ENCODE peak calls at places on chromosome 16, in six cellular contexts. J is cardiac fibroblast, N is HFFc6, M is stomach, Q is choroid plexus epithelial cell, S is GM13976. O is an unnamed sample.

GRCh38 chr16:88387941-88388627 is 5.3 kb downstream of the ZNF469 start:
- DNase-seq in Q (no peak), M (peak), J (no peak), N (no peak), S (no peak), O (no peak)

GRCh38 chr16:84088695-84089395 is 27.9 kb downstream of the MBTPS1 start:
- DNase-seq in S (peak), J (no peak), Q (no peak), N (no peak), M (peak), O (peak)

GRCh38 chr16:31131841-31132271 is 3.7 kb downstream of the PRSS8 start:
- DNase-seq in N (no peak), M (peak), J (no peak), S (no peak), Q (no peak), O (no peak)

GRCh38 chr16:65490296-65490695 is 368.4 kb upstream of the CDH11 start:
- DNase-seq in J (no peak), M (no peak), Q (no peak), S (no peak), N (no peak), O (no peak)

GRCh38 chr16:86566966-86567700 is 504 bp downstream of the FOXC2 start:
- DNase-seq in J (peak), N (no peak), Q (peak), M (no peak), S (no peak), O (no peak)

GRCh38 chr16:73092236-73092781 is 44.4 kb upstream of the ZFHX3 start:
- DNase-seq in Q (peak), M (no peak), N (no peak), S (no peak), J (no peak), O (no peak)

GRCh38 chr16:27245276-27246231 is 23.0 kb downstream of the NSMCE1 start:
- DNase-seq in M (no peak), Q (peak), S (no peak), J (peak), N (peak), O (no peak)

GRCh38 chr16:4382795-4383357 is 11.2 kb downstream of the VASN start:
- DNase-seq in M (no peak), N (no peak), J (no peak), Q (no peak), S (no peak), O (no peak)

GRCh38 chr16:14344945-14345344 is 273.8 kb downstream of the MRTFB start:
- DNase-seq in Q (no peak), J (no peak), N (no peak), M (no peak), S (no peak), O (no peak)

GRCh38 chr16:49992825-49993224 is 32.2 kb upstream of the CNEP1R1 start:
- DNase-seq in S (no peak), J (no peak), M (no peak), Q (no peak), N (no peak), O (no peak)

GRCh38 chr16:19179890-19180490 is 11.9 kb downstream of the SYT17 start:
- DNase-seq in S (peak), Q (peak), N (peak), M (peak), J (peak), O (peak)

GRCh38 chr16:24537474-24538337 is 1.7 kb upstream of the RBBP6 start:
- DNase-seq in J (peak), Q (no peak), S (no peak), M (no peak), N (no peak), O (no peak)

GRCh38 chr16:634051-634670 is 1.9 kb downstream of the METTL26 start:
- DNase-seq in Q (no peak), S (no peak), J (no peak), N (no peak), M (no peak), O (no peak)

GRCh38 chr16:62225675-62226074 is 189.4 kb upstream of the CDH8 start:
- DNase-seq in S (no peak), J (peak), Q (peak), N (no peak), M (peak), O (peak)

GRCh38 chr16:1786242-1787055 is 3.7 kb downstream of the NUBP2 start:
- DNase-seq in Q (no peak), N (no peak), J (no peak), S (no peak), M (no peak), O (no peak)

GRCh38 chr16:85462405-85463227 is 150.5 kb upstream of the GSE1 start:
- DNase-seq in S (peak), N (no peak), J (no peak), Q (no peak), M (peak), O (no peak)

GRCh38 chr16:86558355-86559193 is 3.5 kb upstream of the MTHFSD start:
- DNase-seq in J (no peak), M (no peak), S (no peak), Q (peak), N (no peak), O (no peak)

GRCh38 chr16:83458612-83459011 is 349.2 kb upstream of the HSBP1 start:
- DNase-seq in J (peak), N (no peak), Q (peak), M (no peak), S (peak), O (peak)

GRCh38 chr16:16025214-16025968 is 76.0 kb downstream of the ABCC1 start:
- DNase-seq in N (peak), S (peak), M (no peak), Q (peak), J (peak), O (peak)

GRCh38 chr16:80615751-80616150 is 75.0 kb downstream of the DYNLRB2 start:
- DNase-seq in N (no peak), M (no peak), Q (no peak), J (no peak), S (no peak), O (no peak)

GRCh38 chr16:50690177-50690576 is 3.2 kb upstream of the NOD2 start:
- DNase-seq in J (no peak), S (no peak), M (no peak), N (no peak), Q (no peak), O (no peak)

GRCh38 chr16:54928421-54929089 is 2.1 kb upstream of the IRX5 start:
- DNase-seq in J (peak), N (peak), M (peak), Q (no peak), S (peak), O (peak)

GRCh38 chr16:12111223-12111622 is 134.7 kb downstream of the SNX29 start:
- DNase-seq in N (no peak), Q (no peak), M (no peak), J (no peak), S (no peak), O (no peak)

GRCh38 chr16:83967838-83968482 is at the start of gene NECAB2:
- DNase-seq in N (no peak), Q (peak), S (peak), J (peak), M (peak), O (peak)

GRCh38 chr16:86455609-86456008 is 54.7 kb upstream of the FOXF1 start:
- DNase-seq in M (no peak), Q (no peak), S (no peak), J (no peak), N (no peak), O (no peak)

GRCh38 chr16:27239906-27240655 is 28.5 kb downstream of the NSMCE1 start:
- DNase-seq in N (no peak), S (no peak), Q (no peak), M (no peak), J (no peak), O (no peak)

GRCh38 chr16:81879625-81880024 is 100.5 kb downstream of the PLCG2 start:
- DNase-seq in S (no peak), Q (no peak), M (no peak), J (no peak), N (no peak), O (no peak)
- TF ChIP-seq CTCF in S (no peak), Q (peak), M (no peak), J (peak), N (peak), O (no peak)

DNA sequence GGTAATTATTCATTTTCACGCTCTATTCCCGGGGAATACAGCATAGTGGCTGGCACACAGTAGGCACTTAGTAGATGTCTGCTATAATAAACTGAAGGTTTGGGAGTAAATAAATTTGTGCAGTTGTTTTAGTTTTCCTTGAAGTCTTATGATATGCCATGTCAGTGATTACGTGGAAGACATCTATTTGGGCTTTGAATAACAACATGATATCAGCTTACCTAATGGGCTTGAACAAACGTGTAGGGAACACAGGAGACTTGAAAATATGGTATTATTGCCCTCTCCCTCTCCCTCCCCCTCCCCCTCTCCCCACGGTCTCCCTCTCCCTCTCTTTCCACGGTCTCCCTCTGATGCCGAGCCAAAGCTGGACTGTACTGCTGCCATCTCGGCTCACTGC is 36.3 kb upstream of the NETO2 start:
- DNase-seq in M (no peak), N (no peak), S (no peak), J (no peak), Q (no peak), O (no peak)
- TF ChIP-seq CTCF in M (no peak), N (no peak), S (no peak), J (no peak), Q (no peak), O (no peak)

DNA sequence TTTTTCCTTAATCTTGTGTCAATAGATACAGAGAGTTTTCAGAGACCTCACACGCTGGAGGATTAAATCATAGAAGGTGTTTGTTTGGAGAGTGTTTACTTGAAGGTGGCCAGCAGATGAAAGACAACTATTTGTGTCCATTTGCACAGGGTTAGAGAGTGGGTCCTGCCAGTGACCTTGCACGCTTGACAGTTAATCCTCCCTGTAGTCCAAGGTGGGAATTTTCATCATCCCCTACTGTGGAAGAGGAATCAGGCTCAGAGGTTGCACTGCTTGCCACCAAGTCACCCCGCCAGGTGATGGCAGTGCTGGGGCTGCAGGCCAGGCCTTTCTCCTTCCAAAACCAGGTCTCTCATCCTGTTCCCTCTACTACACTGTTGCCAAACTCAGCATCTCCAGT is 12.3 kb downstream of the CDH1 start:
- DNase-seq in M (no peak), S (no peak), J (no peak), Q (no peak), N (no peak), O (no peak)
- TF ChIP-seq CTCF in M (no peak), S (no peak), J (no peak), Q (no peak), N (no peak), O (no peak)

DNA sequence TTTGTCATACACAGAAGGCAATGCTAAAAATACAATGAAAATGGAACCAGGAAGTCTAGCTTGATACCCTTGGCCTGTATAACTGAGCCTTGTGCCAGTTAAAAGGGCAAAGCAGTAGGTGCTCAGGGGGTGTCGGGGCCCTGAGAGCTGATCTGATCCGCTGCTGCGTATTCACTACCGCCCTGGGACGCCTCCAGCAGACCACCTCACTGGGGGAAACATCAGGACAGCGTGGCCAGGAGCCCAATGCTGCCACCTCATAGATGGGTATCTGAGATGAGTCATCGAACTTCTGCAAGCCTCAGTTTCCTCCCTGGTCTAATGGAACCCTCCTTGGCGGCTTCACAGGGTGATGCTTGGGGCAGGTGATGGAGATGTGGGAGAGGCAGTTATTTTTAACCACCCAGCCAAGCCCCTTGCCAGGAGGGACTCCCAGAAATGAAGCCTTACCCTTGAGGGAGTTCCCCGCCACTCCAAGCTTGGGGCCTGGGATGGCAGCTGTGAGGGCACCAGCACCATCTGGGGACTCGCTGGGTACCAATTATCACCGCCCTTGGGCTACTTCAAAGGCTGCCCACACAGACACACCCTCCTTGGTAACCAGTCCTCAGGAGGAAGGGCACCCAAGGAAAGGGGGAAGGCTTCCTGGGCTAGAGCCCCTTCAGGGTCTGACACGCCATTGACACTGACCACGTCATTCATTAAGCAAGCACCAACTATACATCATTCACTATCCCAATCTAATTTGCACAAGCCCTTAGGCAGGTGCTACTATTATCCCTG is 7.8 kb downstream of the DEXI start:
- DNase-seq in Q (no peak), N (no peak), S (no peak), M (no peak), J (no peak), O (no peak)
- TF ChIP-seq CTCF in Q (no peak), N (no peak), S (no peak), M (no peak), J (no peak), O (no peak)

DNA sequence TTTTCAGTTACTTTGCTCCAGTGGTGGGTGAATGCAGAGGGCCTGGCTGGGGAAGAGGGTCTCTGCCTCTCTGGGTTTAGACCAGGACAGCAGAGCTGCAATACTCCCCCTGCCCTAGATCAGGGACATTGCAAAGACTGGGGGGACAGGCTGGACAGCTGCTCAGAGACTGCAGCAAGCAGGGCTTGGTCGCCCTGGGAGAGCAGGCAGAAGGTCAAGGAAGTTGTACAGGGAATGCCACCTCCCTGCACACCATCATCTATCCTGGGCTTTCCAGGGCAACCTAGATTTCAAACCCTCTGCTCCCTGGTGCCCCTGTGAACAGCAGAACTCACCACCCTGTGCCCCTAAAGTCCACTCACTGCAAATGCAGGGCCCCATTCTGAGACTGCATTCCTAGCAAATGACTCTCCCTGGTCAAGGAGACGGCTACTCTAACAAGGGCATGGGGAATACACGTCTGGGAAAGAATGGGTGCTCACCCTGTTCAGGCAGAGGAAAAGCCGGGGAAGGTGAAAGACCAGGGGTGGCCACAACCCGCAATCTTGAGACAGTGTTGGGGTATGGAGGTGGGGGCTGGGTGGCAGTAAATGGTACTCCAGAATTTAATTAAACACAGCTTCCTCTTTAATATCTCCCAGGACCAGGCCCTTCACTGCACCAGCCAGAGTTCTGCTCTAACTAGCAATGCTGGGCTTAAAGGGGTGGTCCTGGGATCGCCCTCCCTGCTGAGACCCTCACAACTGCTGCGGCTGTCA is 1.0 kb downstream of the KIFC3 start:
- DNase-seq in Q (peak), N (peak), J (peak), M (no peak), S (no peak), O (no peak)
- TF ChIP-seq CTCF in Q (peak), N (peak), J (no peak), M (no peak), S (no peak), O (no peak)

GRCh38 chr16:71555230-71555891 is 21.5 kb downstream of the TAT start:
- DNase-seq in N (no peak), J (peak), S (no peak), Q (no peak), M (no peak), O (no peak)

GRCh38 chr16:71557299-71557698 is 19.6 kb downstream of the TAT start:
- DNase-seq in M (no peak), J (no peak), S (no peak), Q (no peak), N (no peak), O (no peak)

GRCh38 chr16:71557954-71558582 is 18.8 kb downstream of the TAT start:
- DNase-seq in N (no peak), J (no peak), Q (no peak), S (no peak), M (no peak), O (no peak)

GRCh38 chr16:71547168-71547567 is 20.9 kb downstream of the CHST4 start:
- DNase-seq in J (no peak), M (no peak), Q (no peak), S (no peak), N (no peak), O (no peak)

DNA sequence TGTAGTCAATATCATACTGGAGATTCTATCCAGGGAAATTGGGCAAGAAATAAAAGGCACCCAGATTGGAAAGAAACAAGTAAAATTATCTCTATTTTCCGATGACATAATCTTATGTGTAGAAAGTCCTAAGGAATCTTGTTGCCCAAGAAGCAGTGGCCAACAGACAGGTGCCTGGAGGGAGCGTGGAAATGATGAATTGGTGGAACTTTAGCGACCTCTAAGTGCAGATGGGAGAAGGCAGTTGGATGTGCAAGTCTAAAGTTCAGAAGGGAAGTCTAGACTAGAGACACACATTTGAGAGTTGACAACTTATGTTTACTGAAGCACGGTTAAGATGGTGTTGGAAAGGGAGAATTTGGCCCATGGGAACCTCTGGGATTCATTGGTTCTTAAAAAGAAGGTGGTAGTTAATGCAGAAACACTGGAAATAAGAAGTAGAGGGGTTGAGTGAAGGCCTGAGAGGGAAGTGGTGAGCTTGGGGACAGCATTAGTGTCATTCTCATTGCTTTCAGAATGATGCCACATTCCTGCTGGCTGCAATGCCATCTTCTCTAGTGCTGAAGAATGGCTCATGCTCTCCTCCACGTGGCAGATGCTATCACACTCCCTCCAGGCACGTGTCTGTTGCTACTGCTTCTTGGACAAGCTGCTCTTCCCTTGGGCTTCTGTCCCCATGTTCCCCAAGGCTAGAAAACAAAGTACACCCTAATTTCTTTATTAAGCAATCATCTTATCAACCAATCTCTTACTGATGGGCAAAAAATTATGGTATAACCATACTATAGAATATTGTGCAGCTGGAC is 24.0 kb downstream of the TAT start:
- DNase-seq in S (no peak), N (no peak), M (no peak), J (no peak), Q (no peak), O (no peak)
- TF ChIP-seq CTCF in S (no peak), N (no peak), M (no peak), J (no peak), Q (peak), O (no peak)

O was measured in GM20000.